ENCODE peak calls at places on chromosome 17, in seven cellular contexts. One of them, this sample, is unnamed.

GRCh38 chr17:50511058-50511457 is 2.8 kb downstream of the MYCBPAP start:
- DNase-seq in PC-3: peak
- DNase-seq in HCT116: no peak
- DNase-seq in SK-N-SH: no peak
- DNase-seq in MM.1S: peak
- DNase-seq in GM23338: no peak
- DNase-seq in GM23248: peak
- DNase-seq in this sample: no peak

GRCh38 chr17:45970659-45971058 is 28.4 kb upstream of the STH start:
- DNase-seq in PC-3: no peak
- DNase-seq in HCT116: no peak
- DNase-seq in SK-N-SH: no peak
- DNase-seq in MM.1S: no peak
- DNase-seq in GM23338: no peak
- DNase-seq in GM23248: no peak
- DNase-seq in this sample: no peak

GRCh38 chr17:29930399-29931010 is 477 bp upstream of the SSH2 start:
- DNase-seq in PC-3: no peak
- DNase-seq in HCT116: no peak
- DNase-seq in SK-N-SH: no peak
- DNase-seq in MM.1S: no peak
- DNase-seq in GM23338: peak
- DNase-seq in GM23248: no peak
- DNase-seq in this sample: no peak

GRCh38 chr17:29722411-29723198 is 99.9 kb upstream of the CORO6 start:
- DNase-seq in PC-3: no peak
- DNase-seq in HCT116: no peak
- DNase-seq in SK-N-SH: peak
- DNase-seq in MM.1S: peak
- DNase-seq in GM23338: no peak
- DNase-seq in GM23248: peak
- DNase-seq in this sample: peak

GRCh38 chr17:40475234-40476210 is 25.9 kb downstream of the TNS4 start:
- DNase-seq in PC-3: peak
- DNase-seq in HCT116: no peak
- DNase-seq in SK-N-SH: no peak
- DNase-seq in MM.1S: no peak
- DNase-seq in GM23338: no peak
- DNase-seq in GM23248: no peak
- DNase-seq in this sample: no peak

GRCh38 chr17:16215002-16215272 is 397 bp downstream of the NCOR1 start:
- DNase-seq in PC-3: no peak
- DNase-seq in HCT116: no peak
- DNase-seq in SK-N-SH: peak
- DNase-seq in MM.1S: peak
- DNase-seq in GM23338: peak
- DNase-seq in GM23248: peak
- DNase-seq in this sample: peak

GRCh38 chr17:732788-733720 is 658 bp downstream of the TLCD3A start:
- DNase-seq in PC-3: peak
- DNase-seq in HCT116: no peak
- DNase-seq in SK-N-SH: peak
- DNase-seq in MM.1S: peak
- DNase-seq in GM23338: peak
- DNase-seq in GM23248: peak
- DNase-seq in this sample: peak

GRCh38 chr17:49402706-49403105 is 12.0 kb downstream of the PHB1 start:
- DNase-seq in PC-3: no peak
- DNase-seq in HCT116: no peak
- DNase-seq in SK-N-SH: no peak
- DNase-seq in MM.1S: no peak
- DNase-seq in GM23338: no peak
- DNase-seq in GM23248: no peak
- DNase-seq in this sample: no peak

GRCh38 chr17:77742579-77742978 is 215.9 kb upstream of the TNRC6C start:
- DNase-seq in PC-3: no peak
- DNase-seq in HCT116: no peak
- DNase-seq in SK-N-SH: no peak
- DNase-seq in MM.1S: no peak
- DNase-seq in GM23338: no peak
- DNase-seq in GM23248: no peak
- DNase-seq in this sample: no peak

GRCh38 chr17:48194097-48194550 is 86.6 kb downstream of the SNX11 start:
- DNase-seq in PC-3: peak
- DNase-seq in HCT116: peak
- DNase-seq in SK-N-SH: no peak
- DNase-seq in MM.1S: no peak
- DNase-seq in GM23338: no peak
- DNase-seq in GM23248: peak
- DNase-seq in this sample: no peak

GRCh38 chr17:9356488-9356911 is 219.1 kb downstream of the STX8 start:
- DNase-seq in PC-3: no peak
- DNase-seq in HCT116: no peak
- DNase-seq in SK-N-SH: no peak
- DNase-seq in MM.1S: no peak
- DNase-seq in GM23338: no peak
- DNase-seq in GM23248: no peak
- DNase-seq in this sample: no peak

GRCh38 chr17:58231644-58232043 is 6.7 kb upstream of the LPO start:
- DNase-seq in PC-3: no peak
- DNase-seq in HCT116: no peak
- DNase-seq in SK-N-SH: no peak
- DNase-seq in MM.1S: no peak
- DNase-seq in GM23338: no peak
- DNase-seq in GM23248: peak
- DNase-seq in this sample: no peak

GRCh38 chr17:74431568-74432483 is at the start of gene GPRC5C:
- DNase-seq in PC-3: peak
- DNase-seq in HCT116: peak
- DNase-seq in SK-N-SH: peak
- DNase-seq in MM.1S: no peak
- DNase-seq in GM23338: peak
- DNase-seq in GM23248: peak
- DNase-seq in this sample: peak

GRCh38 chr17:40490289-40490853 is 11.1 kb downstream of the TNS4 start:
- DNase-seq in PC-3: peak
- DNase-seq in HCT116: no peak
- DNase-seq in SK-N-SH: peak
- DNase-seq in MM.1S: no peak
- DNase-seq in GM23338: peak
- DNase-seq in GM23248: peak
- DNase-seq in this sample: peak

GRCh38 chr17:73349647-73350046 is 37.8 kb upstream of the CDC42EP4 start:
- DNase-seq in PC-3: no peak
- DNase-seq in HCT116: no peak
- DNase-seq in SK-N-SH: no peak
- DNase-seq in MM.1S: no peak
- DNase-seq in GM23338: no peak
- DNase-seq in GM23248: no peak
- DNase-seq in this sample: no peak

GRCh38 chr17:75365009-75365930 is 40.2 kb downstream of the GRB2 start:
- DNase-seq in PC-3: no peak
- DNase-seq in HCT116: no peak
- DNase-seq in SK-N-SH: peak
- DNase-seq in MM.1S: no peak
- DNase-seq in GM23338: no peak
- DNase-seq in GM23248: no peak
- DNase-seq in this sample: no peak

GRCh38 chr17:79002291-79002690 is 7.3 kb downstream of the CANT1 start:
- DNase-seq in PC-3: no peak
- DNase-seq in HCT116: no peak
- DNase-seq in SK-N-SH: no peak
- DNase-seq in MM.1S: no peak
- DNase-seq in GM23338: no peak
- DNase-seq in GM23248: no peak
- DNase-seq in this sample: no peak

GRCh38 chr17:16968786-16969185 is 3.1 kb downstream of the TNFRSF13B start:
- DNase-seq in PC-3: no peak
- DNase-seq in HCT116: no peak
- DNase-seq in SK-N-SH: no peak
- DNase-seq in MM.1S: peak
- DNase-seq in GM23338: no peak
- DNase-seq in GM23248: no peak
- DNase-seq in this sample: no peak

GRCh38 chr17:65227637-65228036 is 90.5 kb downstream of the RGS9 start:
- DNase-seq in PC-3: no peak
- DNase-seq in HCT116: no peak
- DNase-seq in SK-N-SH: no peak
- DNase-seq in MM.1S: no peak
- DNase-seq in GM23338: no peak
- DNase-seq in GM23248: no peak
- DNase-seq in this sample: no peak

GRCh38 chr17:80568246-80568645 is 23.6 kb downstream of the RPTOR start:
- DNase-seq in PC-3: no peak
- DNase-seq in HCT116: no peak
- DNase-seq in SK-N-SH: no peak
- DNase-seq in MM.1S: no peak
- DNase-seq in GM23338: no peak
- DNase-seq in GM23248: no peak
- DNase-seq in this sample: no peak

GRCh38 chr17:80574496-80574895 is 29.9 kb downstream of the RPTOR start:
- DNase-seq in PC-3: no peak
- DNase-seq in HCT116: no peak
- DNase-seq in SK-N-SH: no peak
- DNase-seq in MM.1S: no peak
- DNase-seq in GM23338: no peak
- DNase-seq in GM23248: no peak
- DNase-seq in this sample: no peak

GRCh38 chr17:80565347-80566053 is 20.9 kb downstream of the RPTOR start:
- DNase-seq in PC-3: no peak
- DNase-seq in HCT116: no peak
- DNase-seq in SK-N-SH: no peak
- DNase-seq in MM.1S: no peak
- DNase-seq in GM23338: peak
- DNase-seq in GM23248: no peak
- DNase-seq in this sample: no peak

GRCh38 chr17:80566054-80566400 is 21.4 kb downstream of the RPTOR start:
- DNase-seq in PC-3: no peak
- DNase-seq in HCT116: no peak
- DNase-seq in SK-N-SH: no peak
- DNase-seq in MM.1S: no peak
- DNase-seq in GM23338: no peak
- DNase-seq in GM23248: no peak
- DNase-seq in this sample: no peak

DNA sequence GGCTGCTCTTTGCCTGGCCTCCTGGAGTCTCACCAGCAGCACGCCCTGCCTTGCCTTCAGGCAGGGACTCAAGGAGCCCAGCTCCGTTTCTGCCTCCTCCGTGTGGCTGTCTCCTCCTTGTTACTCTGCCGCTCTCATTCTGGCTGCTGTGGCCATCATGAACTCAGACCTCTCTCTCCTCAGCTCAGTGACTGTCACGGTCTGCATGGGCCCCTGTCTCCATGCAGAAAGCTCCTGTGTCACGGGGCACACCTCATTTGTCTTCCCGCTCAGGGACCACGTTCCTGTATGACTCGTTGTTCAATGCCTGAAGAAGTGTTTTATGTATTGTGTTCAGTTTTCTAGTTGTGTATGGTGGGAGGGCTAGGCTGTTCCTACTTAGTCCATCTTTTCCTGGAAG is 25.3 kb downstream of the RPTOR start:
- DNase-seq in PC-3: no peak
- DNase-seq in HCT116: no peak
- DNase-seq in SK-N-SH: no peak
- DNase-seq in MM.1S: no peak
- DNase-seq in GM23338: no peak
- DNase-seq in GM23248: no peak
- DNase-seq in this sample: no peak
- H3K4me2 ChIP-seq in PC-3: no peak
- H3K4me2 ChIP-seq in HCT116: no peak
- H3K4me2 ChIP-seq in SK-N-SH: no peak
- H3K4me2 ChIP-seq in MM.1S: no peak
- H3K4me2 ChIP-seq in GM23338: no peak
- H3K4me2 ChIP-seq in GM23248: no peak
- H3K4me2 ChIP-seq in this sample: no peak

DNA sequence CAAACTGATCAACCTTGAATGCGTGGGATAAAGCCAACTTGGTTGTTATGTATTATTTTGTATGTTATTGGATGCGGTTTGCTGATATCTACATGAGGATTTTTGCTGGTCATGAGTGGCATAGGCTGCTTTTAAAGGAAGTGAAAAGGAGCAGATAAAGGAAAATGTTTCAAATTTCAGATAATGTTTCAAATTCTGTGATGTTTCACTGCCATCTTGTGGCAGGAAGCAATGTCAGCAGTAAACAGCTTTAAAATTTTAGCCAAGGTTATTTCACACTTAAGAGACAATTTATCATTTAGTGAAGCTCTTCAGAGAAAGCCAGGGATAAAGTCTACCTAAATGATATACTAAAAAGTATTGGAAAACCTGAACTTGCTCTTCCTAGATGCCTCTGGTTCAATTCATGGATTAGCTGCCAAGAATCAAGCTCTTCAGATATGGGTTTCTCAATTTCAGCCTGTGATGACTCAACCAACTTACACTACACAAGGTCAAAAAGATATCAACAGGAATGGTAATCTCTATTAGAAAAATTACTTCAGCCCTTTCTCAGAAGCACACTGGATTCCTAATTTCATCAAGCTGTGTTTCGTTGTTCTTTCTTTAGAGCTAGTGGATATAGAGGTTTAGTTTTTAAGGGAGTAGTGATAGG is 136.0 kb upstream of the C17orf78 start:
- DNase-seq in PC-3: peak
- DNase-seq in HCT116: peak
- DNase-seq in SK-N-SH: peak
- DNase-seq in MM.1S: peak
- DNase-seq in GM23338: peak
- DNase-seq in GM23248: peak
- DNase-seq in this sample: peak
- TF ChIP-seq EZH2phosphoT487 in PC-3: no peak
- TF ChIP-seq EZH2phosphoT487 in HCT116: no peak
- TF ChIP-seq EZH2phosphoT487 in SK-N-SH: no peak
- TF ChIP-seq EZH2phosphoT487 in MM.1S: no peak
- TF ChIP-seq EZH2phosphoT487 in GM23338: no peak
- TF ChIP-seq EZH2phosphoT487 in GM23248: no peak
- TF ChIP-seq EZH2phosphoT487 in this sample: no peak

DNA sequence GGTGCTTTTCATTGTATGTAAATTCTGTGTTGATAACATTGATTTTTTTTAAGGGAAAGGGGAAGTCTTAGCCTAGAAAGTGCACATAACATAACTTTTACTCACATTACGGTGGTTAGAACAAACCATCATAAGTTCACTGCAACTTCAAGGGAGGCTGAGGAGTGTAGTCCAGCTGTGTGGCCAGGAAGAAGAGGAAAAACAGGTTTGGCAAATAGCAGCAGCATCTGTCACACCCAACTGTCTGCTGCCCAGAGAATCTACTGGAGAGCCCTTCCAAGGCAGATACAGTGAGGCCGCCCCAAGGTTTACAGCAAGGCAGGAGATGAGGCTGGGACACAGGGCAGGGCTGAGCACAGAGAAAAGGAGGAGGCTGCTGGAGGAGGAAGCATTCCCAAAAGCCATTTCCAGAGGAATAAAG is 60.6 kb downstream of the AIPL1 start:
- DNase-seq in PC-3: peak
- DNase-seq in HCT116: peak
- DNase-seq in SK-N-SH: no peak
- DNase-seq in MM.1S: no peak
- DNase-seq in GM23338: peak
- DNase-seq in GM23248: no peak
- DNase-seq in this sample: peak
- H3K4me2 ChIP-seq in PC-3: peak
- H3K4me2 ChIP-seq in HCT116: peak
- H3K4me2 ChIP-seq in SK-N-SH: no peak
- H3K4me2 ChIP-seq in MM.1S: no peak
- H3K4me2 ChIP-seq in GM23338: peak
- H3K4me2 ChIP-seq in GM23248: no peak
- H3K4me2 ChIP-seq in this sample: peak

GRCh38 chr17:36731806-36732205 is 130.4 kb downstream of the MRM1 start:
- DNase-seq in PC-3: no peak
- DNase-seq in HCT116: no peak
- DNase-seq in SK-N-SH: no peak
- DNase-seq in MM.1S: no peak
- DNase-seq in GM23338: peak
- DNase-seq in GM23248: no peak
- DNase-seq in this sample: no peak
- TF ChIP-seq EZH2phosphoT487 in PC-3: no peak
- TF ChIP-seq EZH2phosphoT487 in HCT116: no peak
- TF ChIP-seq EZH2phosphoT487 in SK-N-SH: no peak
- TF ChIP-seq EZH2phosphoT487 in MM.1S: no peak
- TF ChIP-seq EZH2phosphoT487 in GM23338: no peak
- TF ChIP-seq EZH2phosphoT487 in GM23248: no peak
- TF ChIP-seq EZH2phosphoT487 in this sample: no peak

This sample was measured in hepatocyte.